ENCODE peak calls at places on chromosomes 12 and 14, in four cellular contexts. Q is left cardiac atrium, E is AG04450, F is SW480. X is an unnamed sample.

GRCh38 chr14:75715926-75716780 is 55.1 kb downstream of the TTLL5 start:
- DNase-seq in Q (no peak), E (peak; percentile 93), F (peak; percentile 17), X (no peak)

GRCh38 chr14:99320105-99320572 is 48.1 kb upstream of the BCL11B start:
- DNase-seq in Q (no peak), E (no peak), F (peak; percentile 71), X (peak; percentile 21)

GRCh38 chr12:55362675-55363074 is at the start of gene OR6C75:
- DNase-seq in Q (no peak), E (no peak), F (no peak), X (no peak)

GRCh38 chr12:123801573-123802178 is 39.6 kb downstream of the DNAH10 start:
- DNase-seq in Q (no peak), E (peak; percentile 7), F (peak; percentile 25), X (no peak)

GRCh38 chr12:66120477-66120876 is 10.1 kb downstream of the LLPH start:
- DNase-seq in Q (no peak), E (no peak), F (no peak), X (no peak)

GRCh38 chr12:18546399-18546798 is 191.4 kb downstream of the PLCZ1 start:
- DNase-seq in Q (no peak), E (no peak), F (no peak), X (no peak)

GRCh38 chr12:56150563-56150962 is 1.8 kb upstream of the MYL6B start:
- DNase-seq in Q (no peak), E (no peak), F (peak; percentile 13), X (no peak)

GRCh38 chr14:37650356-37651037 is 55.1 kb downstream of the TTC6 start:
- DNase-seq in Q (no peak), E (no peak), F (no peak), X (no peak)

X was measured in left ventricle myocardium inferior.